ENCODE peak calls at places on chromosomes 13 and 19, in six cellular contexts. One of them, this sample, is unnamed.

GRCh38 chr19:23049256-23049655 is 46.3 kb upstream of the ZNF728 start:
- DNase-seq in PC-3: no peak
- DNase-seq in GM23338: no peak
- DNase-seq in SK-N-SH: no peak
- DNase-seq in neural progenitor cell: no peak
- DNase-seq in GM23248: no peak
- DNase-seq in this sample: no peak

GRCh38 chr13:39036212-39036611 is 1.7 kb downstream of the PROSER1 start:
- DNase-seq in SK-N-SH: no peak
- DNase-seq in GM23248: peak; percentile 37
- DNase-seq in neural progenitor cell: no peak
- DNase-seq in GM23338: peak; percentile 50
- DNase-seq in PC-3: peak; percentile 26
- DNase-seq in this sample: peak; percentile 28

GRCh38 chr19:51719251-51719901 is 4.4 kb downstream of the HAS1 start:
- DNase-seq in GM23248: no peak
- DNase-seq in neural progenitor cell: peak; percentile 43
- DNase-seq in PC-3: no peak
- DNase-seq in SK-N-SH: no peak
- DNase-seq in GM23338: peak; percentile 69
- DNase-seq in this sample: no peak

GRCh38 chr13:113052971-113053370 is 52.6 kb upstream of the F7 start:
- DNase-seq in neural progenitor cell: no peak
- DNase-seq in GM23248: no peak
- DNase-seq in PC-3: no peak
- DNase-seq in SK-N-SH: no peak
- DNase-seq in GM23338: no peak
- DNase-seq in this sample: no peak

GRCh38 chr13:99985243-99985874 is 3.8 kb downstream of the ZIC2 start:
- DNase-seq in GM23248: no peak
- DNase-seq in GM23338: peak; percentile 81
- DNase-seq in neural progenitor cell: peak; percentile 73
- DNase-seq in PC-3: no peak
- DNase-seq in SK-N-SH: no peak
- DNase-seq in this sample: peak; percentile 22

GRCh38 chr13:77239312-77239711 is 87.6 kb downstream of the MYCBP2 start:
- DNase-seq in GM23248: no peak
- DNase-seq in neural progenitor cell: no peak
- DNase-seq in PC-3: peak; percentile 48
- DNase-seq in GM23338: no peak
- DNase-seq in SK-N-SH: no peak
- DNase-seq in this sample: no peak

GRCh38 chr13:113532156-113532806 is 41.8 kb upstream of the DCUN1D2 start:
- DNase-seq in GM23248: no peak
- DNase-seq in neural progenitor cell: no peak
- DNase-seq in GM23338: peak; percentile 73
- DNase-seq in PC-3: no peak
- DNase-seq in SK-N-SH: no peak
- DNase-seq in this sample: no peak

GRCh38 chr13:74710006-74710405 is 575.8 kb upstream of the KLF12 start:
- DNase-seq in PC-3: no peak
- DNase-seq in neural progenitor cell: no peak
- DNase-seq in GM23338: no peak
- DNase-seq in SK-N-SH: no peak
- DNase-seq in GM23248: peak; percentile 70
- DNase-seq in this sample: no peak

GRCh38 chr19:34308381-34309367 is 54.3 kb downstream of the GARRE1 start:
- DNase-seq in GM23338: no peak
- DNase-seq in neural progenitor cell: no peak
- DNase-seq in PC-3: no peak
- DNase-seq in SK-N-SH: no peak
- DNase-seq in GM23248: peak; percentile 27
- DNase-seq in this sample: no peak

GRCh38 chr13:23466144-23467002 is 32.9 kb upstream of the SACS start:
- DNase-seq in GM23338: peak; percentile 85
- DNase-seq in PC-3: peak; percentile 77
- DNase-seq in GM23248: peak; percentile 90
- DNase-seq in SK-N-SH: peak; percentile 82
- DNase-seq in neural progenitor cell: peak; percentile 85
- DNase-seq in this sample: peak; percentile 83

GRCh38 chr13:82713681-82714405 is 1168.4 kb downstream of the SLITRK1 start:
- DNase-seq in SK-N-SH: no peak
- DNase-seq in GM23248: peak; percentile 53
- DNase-seq in GM23338: no peak
- DNase-seq in PC-3: peak; percentile 28
- DNase-seq in neural progenitor cell: no peak
- DNase-seq in this sample: no peak

GRCh38 chr19:30073152-30074000 is 131.3 kb downstream of the URI1 start:
- DNase-seq in GM23338: peak; percentile 21
- DNase-seq in neural progenitor cell: no peak
- DNase-seq in SK-N-SH: no peak
- DNase-seq in GM23248: no peak
- DNase-seq in PC-3: no peak
- DNase-seq in this sample: no peak

GRCh38 chr19:2477732-2478191 is 1.8 kb downstream of the GADD45B start:
- DNase-seq in SK-N-SH: no peak
- DNase-seq in neural progenitor cell: no peak
- DNase-seq in PC-3: peak; percentile 35
- DNase-seq in GM23248: peak; percentile 64
- DNase-seq in GM23338: no peak
- DNase-seq in this sample: peak; percentile 29

GRCh38 chr13:50485979-50486935 is 357.2 kb downstream of the DLEU7 start:
- DNase-seq in neural progenitor cell: no peak
- DNase-seq in GM23248: peak; percentile 68
- DNase-seq in GM23338: no peak
- DNase-seq in PC-3: no peak
- DNase-seq in SK-N-SH: peak; percentile 27
- DNase-seq in this sample: peak; percentile 2

GRCh38 chr19:45478454-45479238 is 10.8 kb downstream of the FOSB start:
- DNase-seq in PC-3: peak; percentile 90
- DNase-seq in GM23248: peak; percentile 89
- DNase-seq in GM23338: peak; percentile 95
- DNase-seq in neural progenitor cell: peak; percentile 93
- DNase-seq in SK-N-SH: peak; percentile 73
- DNase-seq in this sample: peak; percentile 90

GRCh38 chr13:65347420-65348030 is 1882.6 kb downstream of the PCDH9 start:
- DNase-seq in GM23248: no peak
- DNase-seq in neural progenitor cell: no peak
- DNase-seq in SK-N-SH: peak; percentile 31
- DNase-seq in PC-3: no peak
- DNase-seq in GM23338: no peak
- DNase-seq in this sample: no peak

GRCh38 chr19:43422689-43423066 is 8.0 kb downstream of the TEX101 start:
- DNase-seq in neural progenitor cell: no peak
- DNase-seq in GM23338: no peak
- DNase-seq in SK-N-SH: no peak
- DNase-seq in PC-3: no peak
- DNase-seq in GM23248: no peak
- DNase-seq in this sample: no peak

GRCh38 chr13:32639502-32640105 is 53.4 kb downstream of the PDS5B start:
- DNase-seq in GM23248: peak; percentile 80
- DNase-seq in SK-N-SH: peak; percentile 33
- DNase-seq in neural progenitor cell: peak; percentile 59
- DNase-seq in GM23338: peak; percentile 68
- DNase-seq in PC-3: peak; percentile 57
- DNase-seq in this sample: peak; percentile 64

GRCh38 chr19:44260343-44260681 is 626 bp downstream of the ZNF233 start:
- DNase-seq in SK-N-SH: peak; percentile 21
- DNase-seq in GM23338: peak; percentile 21
- DNase-seq in PC-3: no peak
- DNase-seq in GM23248: no peak
- DNase-seq in neural progenitor cell: peak; percentile 18
- DNase-seq in this sample: peak; percentile 26

GRCh38 chr19:2613507-2614295 is 88.8 kb downstream of the GNG7 start:
- DNase-seq in SK-N-SH: peak; percentile 78
- DNase-seq in GM23338: peak; percentile 83
- DNase-seq in GM23248: peak; percentile 71
- DNase-seq in neural progenitor cell: peak; percentile 57
- DNase-seq in PC-3: peak; percentile 53
- DNase-seq in this sample: peak; percentile 66

GRCh38 chr13:46561691-46562090 is 8.7 kb downstream of the LRCH1 start:
- DNase-seq in neural progenitor cell: no peak
- DNase-seq in GM23338: no peak
- DNase-seq in PC-3: no peak
- DNase-seq in SK-N-SH: no peak
- DNase-seq in GM23248: no peak
- DNase-seq in this sample: no peak

DNA sequence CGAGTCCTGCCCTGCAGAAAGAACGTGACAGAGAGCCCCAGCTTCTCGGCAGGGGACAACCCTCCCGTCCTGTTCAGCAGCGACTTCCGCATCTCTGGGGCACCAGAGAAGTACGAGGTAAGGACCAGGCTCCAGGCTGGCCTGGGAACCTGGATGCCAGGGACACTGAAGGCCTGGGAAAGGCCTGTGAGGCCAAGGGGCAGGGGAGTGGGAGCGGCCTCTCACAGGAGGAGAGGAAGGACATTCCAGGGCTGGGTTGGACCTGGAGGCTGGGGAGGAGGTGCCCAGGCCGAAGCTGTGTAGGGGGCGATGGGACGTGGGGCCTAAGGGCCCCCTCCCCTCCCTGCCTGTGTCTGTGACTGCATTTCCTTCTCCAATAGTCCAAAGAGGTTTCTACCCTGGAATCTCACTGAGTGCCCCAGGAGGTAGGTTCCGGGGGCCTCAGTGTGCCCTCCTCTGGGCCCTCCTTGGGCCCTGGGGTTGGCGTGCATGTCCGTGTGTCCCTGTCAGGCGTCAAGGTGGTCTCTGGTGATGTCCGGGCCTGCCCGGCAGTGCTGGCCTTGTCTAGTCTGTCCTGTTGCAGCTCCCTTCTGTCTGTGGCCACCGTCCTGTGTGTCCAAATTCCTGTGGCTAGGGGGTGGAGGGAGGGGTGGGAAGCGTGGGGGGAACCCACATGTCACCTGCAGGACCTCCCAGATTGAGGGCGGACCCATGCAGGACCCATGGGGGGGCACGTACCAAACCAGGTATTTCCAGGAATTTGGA is 16.9 kb upstream of the CD22 start:
- DNase-seq in PC-3: no peak
- DNase-seq in SK-N-SH: no peak
- DNase-seq in GM23338: no peak
- DNase-seq in neural progenitor cell: no peak
- DNase-seq in GM23248: no peak
- DNase-seq in this sample: no peak
- TF ChIP-seq EZH2phosphoT487 in PC-3: no peak
- TF ChIP-seq EZH2phosphoT487 in SK-N-SH: no peak
- TF ChIP-seq EZH2phosphoT487 in GM23338: no peak
- TF ChIP-seq EZH2phosphoT487 in neural progenitor cell: no peak
- TF ChIP-seq EZH2phosphoT487 in GM23248: no peak
- TF ChIP-seq EZH2phosphoT487 in this sample: no peak

DNA sequence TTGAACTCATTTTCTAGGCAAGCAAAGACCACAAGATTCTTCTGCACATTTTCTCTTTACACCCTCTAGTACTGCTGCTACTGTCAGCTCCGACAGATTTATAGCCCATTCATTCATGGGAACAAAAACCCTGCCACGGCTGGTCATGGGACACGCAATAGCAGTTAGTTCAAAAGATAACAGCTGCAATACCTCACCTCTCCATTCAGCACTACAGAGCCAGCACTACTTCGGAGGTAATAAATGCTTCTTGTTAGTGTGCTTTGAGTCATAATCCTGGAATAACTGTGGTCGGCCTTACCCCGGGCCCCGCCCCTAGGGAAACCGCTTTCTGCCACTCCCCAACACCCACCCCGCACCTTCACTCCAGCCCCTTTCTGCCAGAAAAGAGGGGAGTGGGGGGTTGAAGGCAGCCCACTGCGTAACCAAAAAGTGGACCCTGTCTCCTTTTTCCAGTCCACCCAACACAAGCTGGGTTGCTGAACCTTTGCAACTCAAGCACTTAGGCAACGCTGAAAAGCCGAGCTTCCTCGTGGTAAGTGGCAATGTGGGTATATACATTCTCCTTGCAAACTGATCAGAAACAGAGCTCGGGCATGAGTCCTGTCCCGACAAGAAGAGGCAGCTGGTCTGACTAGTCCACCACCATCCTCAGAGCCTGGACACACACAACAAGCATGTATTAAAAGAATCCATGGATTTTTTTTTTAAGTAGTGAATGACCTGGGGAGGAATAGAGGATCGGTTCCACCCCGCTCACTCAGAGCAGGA is 240.8 kb upstream of the ZNF507 start:
- DNase-seq in GM23248: no peak
- DNase-seq in GM23338: peak; percentile 8
- DNase-seq in PC-3: peak; percentile 35
- DNase-seq in neural progenitor cell: no peak
- DNase-seq in SK-N-SH: no peak
- DNase-seq in this sample: peak; percentile 83
- H3K27me3 ChIP-seq in GM23248: no peaks in the 10 kb centered on the region
- H3K27me3 ChIP-seq in GM23338: no peaks in the 10 kb centered on the region
- H3K27me3 ChIP-seq in PC-3: no peaks in the 10 kb centered on the region
- H3K27me3 ChIP-seq in neural progenitor cell: no peaks in the 10 kb centered on the region
- H3K27me3 ChIP-seq in SK-N-SH: no peaks in the 10 kb centered on the region
- H3K27me3 ChIP-seq in this sample: peaks cover 2% of the 10 kb centered on the region

GRCh38 chr19:48043675-48044258 is at the start of gene CABP5:
- DNase-seq in GM23338: no peak
- DNase-seq in PC-3: no peak
- DNase-seq in GM23248: no peak
- DNase-seq in neural progenitor cell: no peak
- DNase-seq in SK-N-SH: no peak
- DNase-seq in this sample: no peak

GRCh38 chr19:48041877-48042580 is 1.9 kb downstream of the CABP5 start:
- DNase-seq in neural progenitor cell: no peak
- DNase-seq in PC-3: no peak
- DNase-seq in SK-N-SH: no peak
- DNase-seq in GM23248: no peak
- DNase-seq in GM23338: no peak
- DNase-seq in this sample: no peak

DNA sequence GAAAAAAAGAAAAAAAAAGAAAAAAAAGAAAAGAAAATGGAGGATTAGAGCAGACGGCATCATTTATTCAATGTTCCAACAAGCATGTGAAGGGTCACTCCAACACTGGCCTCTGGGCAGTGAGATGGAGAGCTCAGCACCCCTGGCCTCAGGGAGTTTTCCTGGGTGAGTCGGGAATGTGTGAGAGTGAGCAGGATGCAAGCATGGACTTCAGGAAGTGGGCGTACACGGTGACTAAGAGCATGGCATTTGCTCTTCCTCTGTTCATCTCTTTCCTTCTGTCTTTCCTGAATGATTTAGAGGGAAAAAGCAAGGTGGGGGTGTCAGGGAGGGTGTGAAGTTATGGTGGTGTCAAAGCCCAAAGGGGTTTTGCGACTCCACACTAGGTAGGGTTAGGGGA is 682 bp upstream of the CABP5 start:
- DNase-seq in neural progenitor cell: no peak
- DNase-seq in SK-N-SH: no peak
- DNase-seq in PC-3: no peak
- DNase-seq in GM23338: no peak
- DNase-seq in GM23248: no peak
- DNase-seq in this sample: no peak
- TF ChIP-seq EZH2phosphoT487 in neural progenitor cell: no peak
- TF ChIP-seq EZH2phosphoT487 in SK-N-SH: no peak
- TF ChIP-seq EZH2phosphoT487 in PC-3: no peak
- TF ChIP-seq EZH2phosphoT487 in GM23338: no peak
- TF ChIP-seq EZH2phosphoT487 in GM23248: no peak
- TF ChIP-seq EZH2phosphoT487 in this sample: no peak

DNA sequence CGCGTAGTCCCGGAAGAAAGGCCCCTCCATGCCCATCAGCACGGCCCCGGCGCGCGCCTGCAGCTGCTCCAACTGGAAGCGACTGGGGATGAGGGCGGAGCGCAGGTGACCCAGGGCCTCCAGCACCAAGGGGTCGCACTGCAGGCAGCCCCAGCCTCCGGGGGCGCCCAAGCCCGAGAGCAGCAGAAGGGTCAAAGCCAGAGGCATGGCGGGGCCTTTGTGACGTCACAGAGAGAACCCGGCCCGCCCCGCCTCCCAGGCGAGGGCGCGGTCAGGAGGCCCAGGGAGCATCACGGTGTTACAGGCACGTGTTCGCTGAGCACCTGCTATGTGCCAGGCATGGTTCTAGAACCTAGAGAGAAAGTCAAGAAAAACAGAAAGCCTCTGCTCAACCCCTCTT is at the start of gene IZUMO2:
- DNase-seq in GM23338: peak; percentile 92
- DNase-seq in PC-3: no peak
- DNase-seq in GM23248: no peak
- DNase-seq in SK-N-SH: no peak
- DNase-seq in neural progenitor cell: no peak
- DNase-seq in this sample: no peak
- H3K27me3 ChIP-seq in GM23338: no peaks in the 10 kb centered on the region
- H3K27me3 ChIP-seq in PC-3: peaks cover 8% of the 10 kb centered on the region
- H3K27me3 ChIP-seq in GM23248: no peaks in the 10 kb centered on the region
- H3K27me3 ChIP-seq in SK-N-SH: peaks cover 39% of the 10 kb centered on the region
- H3K27me3 ChIP-seq in neural progenitor cell: no peaks in the 10 kb centered on the region
- H3K27me3 ChIP-seq in this sample: no peaks in the 10 kb centered on the region

This sample was measured in hepatocyte.